ENCODE peak calls at places on chromosomes 7 and 10, in six cellular contexts. C is A673, P is AG09309, T is psoas muscle, D is epithelial cell of esophagus, J is hepatocyte. F is an unnamed sample.

GRCh38 chr7:151518105-151518780 is 1.5 kb downstream of the RHEB start:
- DNase-seq in T (peak; percentile 85), C (peak; percentile 22), J (peak; percentile 79), D (peak; percentile 60), P (no peak), F (no peak)

GRCh38 chr10:45418859-45419672 is 45.0 kb downstream of the ALOX5 start:
- DNase-seq in P (no peak), C (no peak), D (peak; percentile 15), T (peak; percentile 83), J (peak; percentile 76), F (peak; percentile 50)

GRCh38 chr10:33073641-33074410 is 115.8 kb upstream of the ITGB1 start:
- DNase-seq in J (no peak), P (peak; percentile 62), D (peak; percentile 7), C (peak; percentile 25), T (no peak), F (no peak)

GRCh38 chr10:44462338-44462914 is 77.5 kb upstream of the CXCL12 start:
- DNase-seq in T (no peak), C (no peak), D (no peak), J (no peak), P (no peak), F (no peak)

GRCh38 chr7:111029574-111030357 is 61.2 kb upstream of the LRRN3 start:
- DNase-seq in J (peak; percentile 33), T (no peak), D (peak; percentile 21), P (no peak), C (peak; percentile 75), F (no peak)

GRCh38 chr10:36534471-36535002 is 590.9 kb upstream of the ANKRD30A start:
- DNase-seq in D (peak; percentile 99), P (peak; percentile 81), T (no peak), C (peak; percentile 36), J (peak; percentile 12), F (peak; percentile 2)

GRCh38 chr10:33279791-33280190 is 54.7 kb downstream of the NRP1 start:
- DNase-seq in T (no peak), C (no peak), D (peak; percentile 22), P (no peak), J (no peak), F (no peak)

GRCh38 chr10:4242561-4243035 is 457.6 kb upstream of the KLF6 start:
- DNase-seq in D (peak; percentile 26), C (peak; percentile 42), T (no peak), P (no peak), J (no peak), F (no peak)

GRCh38 chr7:42389697-42390096 is 152.7 kb upstream of the GLI3 start:
- DNase-seq in J (no peak), D (peak; percentile 85), C (no peak), P (no peak), T (no peak), F (no peak)

GRCh38 chr7:37833107-37833817 is 15.1 kb upstream of the NME8 start:
- DNase-seq in D (peak; percentile 63), C (peak; percentile 67), P (peak; percentile 13), J (peak; percentile 77), T (peak; percentile 50), F (no peak)

GRCh38 chr7:18901881-18902280 is 215.6 kb downstream of the TWIST1 start:
- DNase-seq in J (no peak), P (no peak), D (no peak), C (no peak), T (no peak), F (no peak)

GRCh38 chr7:27104244-27105149 is 2.0 kb upstream of the HOXA2 start:
- DNase-seq in C (no peak), T (no peak), P (no peak), J (no peak), D (no peak), F (no peak)

GRCh38 chr7:27101906-27102577 is 441 bp downstream of the HOXA2 start:
- DNase-seq in C (no peak), D (no peak), T (no peak), J (no peak), P (no peak), F (no peak)

GRCh38 chr7:27105161-27106122 is 3.0 kb upstream of the HOXA2 start:
- DNase-seq in C (no peak), P (no peak), J (no peak), D (no peak), T (no peak), F (no peak)

GRCh38 chr7:27102578-27103442 is at the start of gene HOXA2:
- DNase-seq in J (no peak), D (no peak), C (no peak), T (no peak), P (no peak), F (no peak)

GRCh38 chr7:27103489-27104226 is 1.2 kb upstream of the HOXA2 start:
- DNase-seq in J (no peak), C (no peak), P (no peak), T (no peak), D (no peak), F (no peak)
- H3K4me3 ChIP-seq in J (no peak overlapping the region), C (no peak overlapping the region), P (no peak overlapping the region), T (peak overlapping the region; percentile 53), D (no peak overlapping the region), F (no peak overlapping the region)

GRCh38 chr7:24601600-24601999 is 28.3 kb downstream of the PALS2 start:
- DNase-seq in T (no peak), D (no peak), J (no peak), C (no peak), P (no peak), F (no peak)

GRCh38 chr7:24591152-24591551 is 17.9 kb downstream of the PALS2 start:
- DNase-seq in T (no peak), D (no peak), P (no peak), J (no peak), C (no peak), F (no peak)

GRCh38 chr7:24597014-24597413 is 23.8 kb downstream of the PALS2 start:
- DNase-seq in D (no peak), J (no peak), P (no peak), T (no peak), C (no peak), F (no peak)

DNA sequence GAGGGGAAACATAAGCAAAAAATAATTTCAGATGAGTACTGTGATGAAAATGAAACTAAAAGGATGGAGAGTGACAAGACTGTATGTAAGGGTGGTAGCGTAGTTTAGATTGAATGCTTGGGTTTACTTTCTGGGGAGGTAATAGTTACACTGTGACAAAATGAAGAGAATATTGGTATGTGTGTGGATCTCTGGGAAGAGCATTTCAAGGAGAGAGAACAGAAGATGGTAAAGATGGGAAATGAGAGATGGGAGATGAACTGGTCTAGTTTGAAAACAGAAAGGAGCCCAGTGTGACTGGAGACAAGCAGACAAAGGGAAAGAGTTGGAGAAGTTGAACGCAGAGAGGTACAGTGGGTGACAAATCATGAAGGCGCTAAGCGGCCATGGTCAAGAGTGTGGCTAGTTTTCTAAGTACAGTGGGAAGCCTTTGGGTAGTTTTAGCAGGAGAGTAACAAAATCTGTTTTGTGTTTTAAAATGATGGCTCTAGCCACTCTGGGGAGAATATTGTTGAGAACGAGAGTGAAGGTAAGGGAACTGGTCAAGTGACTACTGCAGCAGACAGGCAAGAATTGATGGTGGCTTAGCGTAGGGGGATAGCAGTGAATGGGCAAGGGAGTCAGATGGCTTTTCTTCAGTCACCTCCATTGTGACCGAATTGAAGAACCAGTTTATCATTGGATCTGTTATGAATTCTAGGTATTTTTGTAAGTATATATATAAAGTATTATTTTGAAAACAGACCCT is 22.6 kb downstream of the PALS2 start:
- DNase-seq in P (no peak), T (no peak), C (no peak), D (no peak), J (no peak), F (no peak)
- H3K4me3 ChIP-seq in P (no peak overlapping the region), T (no peak overlapping the region), C (no peak overlapping the region), D (no peak overlapping the region), J (no peak overlapping the region), F (peak overlapping the region; percentile 53)

GRCh38 chr10:98576096-98576495 is 129.4 kb upstream of the HPS1 start:
- DNase-seq in J (no peak), C (no peak), T (no peak), D (no peak), P (no peak), F (no peak)

GRCh38 chr10:98572594-98572993 is 125.9 kb upstream of the HPS1 start:
- DNase-seq in D (peak; percentile 59), J (no peak), C (no peak), P (no peak), T (no peak), F (no peak)

GRCh38 chr10:98577168-98577567 is 130.4 kb upstream of the HPS1 start:
- DNase-seq in J (no peak), C (no peak), D (no peak), P (no peak), T (no peak), F (no peak)

GRCh38 chr10:98582363-98582762 is 135.6 kb upstream of the HPS1 start:
- DNase-seq in J (no peak), D (peak; percentile 55), P (no peak), T (no peak), C (no peak), F (no peak)

DNA sequence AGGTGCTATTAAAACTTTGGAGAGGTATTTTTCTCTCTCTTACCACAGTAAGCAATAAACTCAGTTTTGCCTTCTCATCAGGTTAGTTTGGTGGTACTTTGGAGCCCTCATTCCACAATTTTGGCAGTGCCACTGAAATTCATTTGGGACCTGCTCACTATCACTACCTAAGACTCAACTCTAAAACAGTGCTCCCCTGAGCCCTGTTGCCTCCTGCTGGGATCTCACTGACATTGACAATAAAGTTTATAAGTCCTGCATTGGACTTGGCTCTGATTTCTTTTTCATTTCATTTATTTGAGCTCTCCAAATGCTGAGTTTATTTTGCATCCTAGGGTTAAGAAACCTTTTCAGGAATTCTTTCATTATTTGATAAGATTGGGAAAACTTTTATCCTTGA is 130.8 kb upstream of the HPS1 start:
- DNase-seq in J (no peak), P (no peak), T (no peak), D (no peak), C (no peak), F (no peak)
- H3K4me3 ChIP-seq in J (no peak overlapping the region), P (no peak overlapping the region), T (no peak overlapping the region), D (no peak overlapping the region), C (no peak overlapping the region), F (no peak overlapping the region)

GRCh38 chr10:80506189-80506575 is 31.5 kb upstream of the SH2D4B start:
- DNase-seq in T (no peak), J (peak; percentile 73), C (no peak), P (no peak), D (peak; percentile 93), F (no peak)
- H3K4me3 ChIP-seq in T (no peak overlapping the region), J (no peak overlapping the region), C (no peak overlapping the region), P (no peak overlapping the region), D (no peak overlapping the region), F (no peak overlapping the region)

GRCh38 chr7:29091722-29092121 is 54.6 kb downstream of the CPVL start:
- DNase-seq in J (no peak), D (no peak), T (no peak), C (no peak), P (no peak), F (no peak)
- H3K4me3 ChIP-seq in J (no peak overlapping the region), D (no peak overlapping the region), T (peak overlapping the region; percentile 49), C (no peak overlapping the region), P (no peak overlapping the region), F (peak overlapping the region; percentile 33)

DNA sequence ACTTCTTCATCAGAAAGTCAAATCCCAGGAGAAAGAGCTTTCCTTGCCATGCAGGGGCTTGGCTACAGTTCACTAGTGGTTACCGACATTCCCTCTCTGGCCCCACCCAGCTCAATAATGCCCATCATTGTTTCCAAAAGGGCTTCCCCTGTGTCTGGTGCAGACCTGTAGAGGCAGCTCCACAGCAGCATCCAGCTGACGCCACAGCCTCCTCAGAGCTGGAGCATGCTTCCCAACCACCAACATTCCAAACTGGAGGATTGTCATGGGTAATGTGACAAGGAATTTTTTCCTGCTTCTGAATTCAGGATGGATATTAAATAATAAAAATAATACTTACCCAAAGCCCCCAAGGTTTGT is 77.4 kb downstream of the ZNF365 start:
- DNase-seq in J (no peak), P (no peak), C (no peak), T (no peak), D (peak; percentile 21), F (no peak)
- H3K4me3 ChIP-seq in J (no peak overlapping the region), P (no peak overlapping the region), C (no peak overlapping the region), T (no peak overlapping the region), D (no peak overlapping the region), F (no peak overlapping the region)

GRCh38 chr7:112207765-112208164 is 1.3 kb downstream of the ZNF277 start:
- DNase-seq in C (no peak), D (no peak), P (no peak), J (no peak), T (no peak), F (no peak)
- H3K4me3 ChIP-seq in C (no peak overlapping the region), D (peak overlapping the region; percentile 84), P (no peak overlapping the region), J (peak overlapping the region; percentile 60), T (peak overlapping the region; percentile 86), F (peak overlapping the region; percentile 98)

F was measured in GM12864.